ENCODE peak calls at places on chromosome 1, in four cellular contexts. B, F, O and J are unnamed samples.
A peak's percentile ranks its signal among the peaks of the same experiment; 100 is the strongest.

GRCh38 chr1:55718758-55719671 is 503.9 kb upstream of the USP24 start:
- DNase-seq in B (peak; percentile 82), F (peak; percentile 99), O (peak; percentile 86), J (peak; percentile 88)

GRCh38 chr1:18882511-18882910 is 19.8 kb downstream of the ALDH4A1 start:
- DNase-seq in B (no peak), F (peak; percentile 14), O (no peak), J (no peak)

GRCh38 chr1:33433509-33434362 is 2.8 kb upstream of the PHC2 start:
- DNase-seq in B (peak; percentile 71), F (peak; percentile 97), O (peak; percentile 84), J (peak; percentile 67)

GRCh38 chr1:36966242-36966641 is 68.1 kb downstream of the GRIK3 start:
- DNase-seq in B (no peak), F (peak; percentile 9), O (no peak), J (no peak)

GRCh38 chr1:26225033-26225831 is 8.8 kb upstream of the CEP85 start:
- DNase-seq in B (peak; percentile 64), F (peak; percentile 61), O (peak; percentile 72), J (no peak)

GRCh38 chr1:220511183-220511582 is 16.8 kb upstream of the MARK1 start:
- DNase-seq in B (no peak), F (no peak), O (no peak), J (no peak)

GRCh38 chr1:235108876-235109275 is 19.8 kb downstream of the TOMM20 start:
- DNase-seq in B (no peak), F (no peak), O (no peak), J (peak; percentile 42)

GRCh38 chr1:67630438-67631045 is 54.5 kb upstream of the GADD45A start:
- DNase-seq in B (no peak), F (no peak), O (no peak), J (no peak)

GRCh38 chr1:177278626-177279390 is 108.0 kb downstream of the BRINP2 start:
- DNase-seq in B (no peak), F (peak; percentile 63), O (no peak), J (no peak)

GRCh38 chr1:222301653-222302052 is 246.3 kb downstream of the HHIPL2 start:
- DNase-seq in B (no peak), F (no peak), O (no peak), J (no peak)

GRCh38 chr1:86416343-86416742 is 7.6 kb upstream of the CLCA2 start:
- DNase-seq in B (no peak), F (no peak), O (no peak), J (no peak)

GRCh38 chr1:11078631-11079030 is 18.8 kb upstream of the SRM start:
- DNase-seq in B (no peak), F (no peak), O (no peak), J (no peak)

GRCh38 chr1:76677775-76678405 is 189.4 kb upstream of the ST6GALNAC5 start:
- DNase-seq in B (no peak), F (no peak), O (no peak), J (no peak)

GRCh38 chr1:204240233-204240632 is 26.4 kb upstream of the GOLT1A start:
- DNase-seq in B (no peak), F (no peak), O (no peak), J (no peak)

GRCh38 chr1:228814091-228814610 is 78.9 kb downstream of the RHOU start:
- DNase-seq in B (no peak), F (no peak), O (no peak), J (no peak)

GRCh38 chr1:201820413-201820812 is 8.5 kb upstream of the IPO9 start:
- DNase-seq in B (no peak), F (no peak), O (no peak), J (no peak)

GRCh38 chr1:154546264-154547043 is 12.0 kb downstream of the UBE2Q1 start:
- DNase-seq in B (peak; percentile 41), F (peak; percentile 76), O (no peak), J (no peak)

GRCh38 chr1:91018006-91018405 is 3.8 kb downstream of the ZNF644 start:
- DNase-seq in B (no peak), F (peak; percentile 38), O (no peak), J (no peak)

GRCh38 chr1:116165572-116165971 is 54.4 kb downstream of the MAB21L3 start:
- DNase-seq in B (no peak), F (no peak), O (no peak), J (no peak)

GRCh38 chr1:51960262-51960661 is 30.2 kb downstream of the RAB3B start:
- DNase-seq in B (no peak), F (no peak), O (no peak), J (no peak)

GRCh38 chr1:16066245-16066644 is 7.2 kb downstream of the FAM131C start:
- DNase-seq in B (no peak), F (no peak), O (no peak), J (no peak)

GRCh38 chr1:194289569-194290266 is 1103.3 kb upstream of the B3GALT2 start:
- DNase-seq in B (no peak), F (no peak), O (no peak), J (no peak)

GRCh38 chr1:176575991-176576390 is 113.0 kb downstream of the PAPPA2 start:
- DNase-seq in B (no peak), F (no peak), O (no peak), J (no peak)

GRCh38 chr1:79283451-79283850 is 276.9 kb upstream of the ADGRL4 start:
- DNase-seq in B (no peak), F (no peak), O (no peak), J (no peak)

GRCh38 chr1:164641353-164641730 is 82.4 kb downstream of the PBX1 start:
- DNase-seq in B (no peak), F (no peak), O (peak; percentile 71), J (no peak)

GRCh38 chr1:226903819-226904710 is 33.6 kb downstream of the PSEN2 start:
- DNase-seq in B (peak; percentile 62), F (peak; percentile 90), O (no peak), J (no peak)
- H3K27ac ChIP-seq in B (no peak overlapping the region), F (no peak overlapping the region), O (no peak overlapping the region), J (no peak overlapping the region)

GRCh38 chr1:156928043-156928602 is 7.7 kb downstream of the LRRC71 start:
- DNase-seq in B (no peak), F (no peak), O (no peak), J (no peak)
- H3K27me3 ChIP-seq in B (no peaks in the 10 kb centered on the region), F (peaks cover 65% of the 10 kb centered on the region), O (peaks cover 64% of the 10 kb centered on the region), J (peaks cover 19% of the 10 kb centered on the region)

DNA sequence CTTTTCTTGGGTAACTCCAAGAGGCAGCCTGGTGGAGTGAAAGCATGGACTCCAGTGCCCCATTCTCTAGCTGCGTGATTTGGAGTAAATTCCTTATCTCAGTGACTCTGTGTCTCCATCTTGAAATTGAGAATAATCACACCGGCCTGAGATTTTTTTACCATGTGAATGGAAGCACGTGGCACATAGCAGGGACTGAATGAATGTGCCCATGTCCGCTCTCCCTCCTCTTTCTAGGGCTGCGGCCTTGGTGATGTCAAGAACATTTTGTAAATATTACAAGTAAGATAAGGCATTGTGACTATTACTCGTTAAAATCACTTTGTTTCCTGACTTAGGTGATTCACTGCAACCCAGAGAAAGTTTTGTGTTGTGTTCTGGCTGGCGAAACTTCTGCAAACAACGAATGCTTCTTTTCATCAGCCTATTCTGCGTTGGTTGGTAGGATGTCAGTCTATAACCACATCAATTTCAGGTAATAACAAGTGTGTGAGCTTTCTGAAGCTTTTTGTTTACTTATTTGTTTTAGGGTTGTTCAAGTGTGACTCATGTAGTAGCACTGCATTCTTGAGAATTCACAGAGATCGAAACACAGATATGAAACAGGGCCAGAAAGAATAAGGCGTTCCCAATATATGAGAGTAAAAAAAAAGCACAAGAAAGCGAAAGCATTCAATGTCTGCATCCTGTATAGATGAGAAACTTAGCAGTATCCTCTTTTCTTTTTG is 135.7 kb upstream of the SLC45A1 start:
- DNase-seq in B (no peak), F (peak; percentile 92), O (no peak), J (no peak)
- H3K27ac ChIP-seq in B (no peak overlapping the region), F (no peak overlapping the region), O (peak overlapping the region; percentile 76), J (no peak overlapping the region)

GRCh38 chr1:110152133-110152785 is 2.0 kb downstream of the SLC6A17 start:
- DNase-seq in B (no peak), F (no peak), O (no peak), J (no peak)

GRCh38 chr1:110150330-110151174 is at the start of gene SLC6A17:
- DNase-seq in B (no peak), F (peak; percentile 55), O (no peak), J (no peak)

GRCh38 chr1:110155878-110156522 is 5.7 kb downstream of the SLC6A17 start:
- DNase-seq in B (peak; percentile 56), F (peak; percentile 80), O (no peak), J (no peak)

GRCh38 chr1:110151175-110151715 is 951 bp downstream of the SLC6A17 start:
- DNase-seq in B (no peak), F (no peak), O (no peak), J (no peak)

GRCh38 chr1:110153407-110153950 is 3.2 kb downstream of the SLC6A17 start:
- DNase-seq in B (no peak), F (no peak), O (no peak), J (no peak)
- H3K27me3 ChIP-seq in B (no peaks in the 10 kb centered on the region), F (peaks cover 74% of the 10 kb centered on the region), O (peaks cover 80% of the 10 kb centered on the region), J (peaks cover 12% of the 10 kb centered on the region)